ENCODE peak calls at places on chromosomes 16 and 17, in four cellular contexts. S, X, M and Q are unnamed samples.
A peak's percentile ranks its signal among the peaks of the same experiment; 100 is the strongest.

GRCh38 chr17:33033176-33033575 is 41.5 kb downstream of the SPACA3 start:
- DNase-seq in S (no peak), X (no peak), M (no peak), Q (no peak)

GRCh38 chr17:4433515-4434031 is at the start of gene SPNS3:
- DNase-seq in S (no peak), X (no peak), M (no peak), Q (peak; percentile 95)

GRCh38 chr16:24580665-24581064 is 41.3 kb downstream of the RBBP6 start:
- DNase-seq in S (no peak), X (no peak), M (no peak), Q (no peak)

GRCh38 chr17:45149669-45150603 is 1.7 kb downstream of the HEXIM1 start:
- DNase-seq in S (peak; percentile 59), X (no peak), M (no peak), Q (peak; percentile 64)

GRCh38 chr17:40175928-40176327 is 1.3 kb upstream of the RAPGEFL1 start:
- DNase-seq in S (peak; percentile 33), X (no peak), M (no peak), Q (no peak)

GRCh38 chr16:30149250-30149885 is 26.3 kb upstream of the MAPK3 start:
- DNase-seq in S (no peak), X (no peak), M (no peak), Q (peak; percentile 79)

GRCh38 chr17:41811549-41812175 is at the start of gene P3H4:
- DNase-seq in S (peak; percentile 84), X (peak; percentile 44), M (no peak), Q (peak; percentile 59)

GRCh38 chr16:86608301-86608747 is 30.0 kb downstream of the FOXL1 start:
- DNase-seq in S (no peak), X (no peak), M (no peak), Q (no peak)

GRCh38 chr16:64445245-64445644 is 676.6 kb downstream of the CDH11 start:
- DNase-seq in S (peak; percentile 26), X (no peak), M (no peak), Q (no peak)

GRCh38 chr17:9109933-9110332 is 88.6 kb downstream of the NTN1 start:
- DNase-seq in S (peak; percentile 51), X (no peak), M (no peak), Q (no peak)

GRCh38 chr17:4623249-4623648 is 18.2 kb downstream of the ALOX15 start:
- DNase-seq in S (no peak), X (no peak), M (no peak), Q (no peak)

GRCh38 chr16:55605756-55606155 is 39.3 kb downstream of the CAPNS2 start:
- DNase-seq in S (no peak), X (no peak), M (no peak), Q (no peak)

GRCh38 chr17:58899191-58899590 is 143.5 kb downstream of the PPM1E start:
- DNase-seq in S (no peak), X (no peak), M (no peak), Q (no peak)

GRCh38 chr16:13186813-13187212 is 285.4 kb downstream of the SHISA9 start:
- DNase-seq in S (peak; percentile 55), X (no peak), M (no peak), Q (no peak)

GRCh38 chr16:49280022-49280741 is 1.5 kb downstream of the CBLN1 start:
- DNase-seq in S (peak; percentile 89), X (no peak), M (no peak), Q (no peak)

GRCh38 chr17:75153854-75154194 is 488 bp downstream of the JPT1 start:
- DNase-seq in S (no peak), X (no peak), M (no peak), Q (no peak)

GRCh38 chr17:22695228-22695619 is 1002.9 kb downstream of the KCNJ18 start:
- DNase-seq in S (no peak), X (no peak), M (no peak), Q (no peak)

GRCh38 chr17:22692801-22693171 is 1000.5 kb downstream of the KCNJ18 start:
- DNase-seq in S (no peak), X (no peak), M (no peak), Q (no peak)

GRCh38 chr17:22692066-22692800 is 999.9 kb downstream of the KCNJ18 start:
- DNase-seq in S (no peak), X (no peak), M (no peak), Q (no peak)

DNA sequence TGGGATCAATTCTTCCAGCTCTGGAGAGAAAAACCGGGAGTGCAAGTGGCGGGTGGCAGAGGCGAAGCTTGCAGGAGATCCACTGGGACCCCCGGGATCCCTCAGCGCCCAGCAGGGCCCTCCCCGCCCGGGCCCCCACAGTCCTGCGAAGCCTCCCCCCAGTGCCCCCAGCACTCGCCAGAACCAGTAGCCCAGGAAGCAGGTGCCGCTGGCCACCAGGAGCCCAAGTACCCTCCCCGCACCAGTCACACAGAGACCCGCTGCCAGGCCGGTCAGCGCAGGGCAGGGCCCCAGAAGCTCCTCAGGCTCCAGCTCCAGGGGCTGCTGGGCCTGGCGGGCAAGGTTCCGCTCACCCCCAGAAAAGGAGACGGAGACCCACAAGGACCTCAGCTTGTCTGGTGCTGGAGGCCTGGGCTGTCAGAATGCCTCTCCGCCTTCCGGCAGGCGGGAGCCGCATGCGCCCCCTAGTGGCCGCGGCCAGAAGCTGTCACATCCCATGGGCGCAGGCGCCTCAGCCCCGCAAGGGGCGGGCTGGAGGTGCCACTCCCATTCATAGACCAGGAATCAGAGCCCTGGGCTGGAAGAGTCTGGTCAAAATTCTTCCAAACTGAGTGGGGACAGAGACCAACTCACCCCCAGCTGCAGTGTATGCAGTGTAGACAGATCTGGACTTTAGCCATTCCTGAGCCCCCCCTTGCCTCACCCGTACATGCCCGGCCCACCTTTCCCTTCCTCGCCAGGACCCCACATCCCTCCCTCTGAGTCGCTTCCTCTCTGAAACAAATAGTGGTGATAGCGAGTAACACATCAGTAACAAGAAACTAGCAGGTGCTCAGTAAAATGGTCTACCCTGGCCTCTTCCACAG is 1002.3 kb downstream of the KCNJ18 start:
- DNase-seq in S (peak; percentile 11), X (no peak), M (no peak), Q (no peak)
- TF ChIP-seq CTCF in S (no peak), X (peak; percentile 42), M (peak; percentile 43), Q (no peak)

GRCh38 chr16:53519417-53520091 is 16.5 kb upstream of the AKTIP start:
- DNase-seq in S (no peak), X (no peak), M (no peak), Q (no peak)
- TF ChIP-seq POLR2AphosphoS5 in S (no peak), X (no peak), M (no peak), Q (no peak)

GRCh38 chr17:81367171-81367570 is 28.1 kb upstream of the BAHCC1 start:
- DNase-seq in S (no peak), X (no peak), M (no peak), Q (no peak)
- TF ChIP-seq REST in S (no peak), X (no peak), M (no peak), Q (no peak)

GRCh38 chr17:49554694-49555494 is 20.8 kb upstream of the NXPH3 start:
- DNase-seq in S (no peak), X (no peak), M (no peak), Q (no peak)
- TF ChIP-seq CTCF in S (no peak), X (no peak), M (no peak), Q (no peak)

DNA sequence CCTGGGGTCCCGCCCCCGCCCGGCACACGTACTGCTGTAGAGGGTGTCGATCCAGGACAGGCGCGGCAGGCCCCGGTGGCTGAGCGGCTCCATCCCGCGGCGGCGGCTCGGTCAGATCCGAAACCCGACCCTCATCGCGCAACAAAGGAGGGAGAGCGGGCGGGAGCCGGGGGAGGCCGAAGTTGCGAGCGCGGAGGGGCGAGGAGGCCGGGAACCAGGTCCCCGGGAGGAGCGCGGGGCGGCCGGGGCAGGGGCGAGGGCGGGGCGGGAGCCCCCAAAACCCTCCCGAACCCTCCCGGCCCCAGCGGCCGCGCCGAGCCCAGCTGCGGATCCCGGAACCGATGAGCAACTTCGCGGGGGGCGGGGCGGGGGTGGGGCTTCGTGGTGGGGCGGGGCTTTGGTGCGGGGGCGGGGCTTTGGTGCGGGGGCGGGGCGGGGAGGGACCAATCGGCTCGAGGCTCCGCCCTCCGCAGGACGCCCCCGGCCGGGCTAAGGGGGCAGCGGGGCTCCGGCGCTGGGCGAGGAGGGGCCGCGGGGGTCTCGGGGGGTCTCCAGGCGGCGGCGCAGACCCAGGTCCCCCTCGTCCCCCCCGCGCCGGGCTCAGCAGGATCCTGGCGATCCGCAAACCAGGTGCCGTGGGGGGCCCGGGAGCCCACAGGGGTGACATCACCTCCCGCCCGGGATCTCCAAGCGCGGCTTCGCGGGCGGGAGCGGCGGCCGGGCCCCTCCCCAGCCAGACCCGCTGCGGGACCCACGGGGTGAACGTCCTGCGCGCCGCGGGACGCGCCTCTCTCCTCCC is at the start of gene ABR:
- DNase-seq in S (peak; percentile 74), X (no peak), M (no peak), Q (no peak)
- TF ChIP-seq POLR2AphosphoS5 in S (peak; percentile 67), X (peak; percentile 77), M (no peak), Q (no peak)